ENCODE peak calls at places on chromosomes 13 and 19, in nine cellular contexts. One of them, this sample, is unnamed.

GRCh38 chr19:43779147-43779819 is 1.5 kb downstream of the KCNN4 start:
- DNase-seq in brain microvascular endothelial cell: no peak
- DNase-seq in DND-41: no peak
- DNase-seq in GM23338: no peak
- DNase-seq in heart right ventricle: no peak
- DNase-seq in vagina: no peak
- DNase-seq in lower leg skin: no peak
- DNase-seq in epithelial cell of esophagus: no peak
- DNase-seq in tibial artery: no peak
- DNase-seq in this sample: peak; percentile 42

GRCh38 chr13:30818323-30818960 is 83.1 kb downstream of the ALOX5AP start:
- DNase-seq in brain microvascular endothelial cell: peak; percentile 82
- DNase-seq in DND-41: no peak
- DNase-seq in GM23338: no peak
- DNase-seq in heart right ventricle: no peak
- DNase-seq in vagina: no peak
- DNase-seq in lower leg skin: peak; percentile 56
- DNase-seq in epithelial cell of esophagus: peak; percentile 91
- DNase-seq in tibial artery: peak; percentile 79
- DNase-seq in this sample: no peak

GRCh38 chr13:30895773-30896172 is 10.3 kb upstream of the MEDAG start:
- DNase-seq in brain microvascular endothelial cell: peak; percentile 87
- DNase-seq in DND-41: no peak
- DNase-seq in GM23338: peak; percentile 34
- DNase-seq in heart right ventricle: no peak
- DNase-seq in vagina: no peak
- DNase-seq in lower leg skin: peak; percentile 81
- DNase-seq in epithelial cell of esophagus: peak; percentile 82
- DNase-seq in tibial artery: peak; percentile 91
- DNase-seq in this sample: no peak

GRCh38 chr19:46602392-46603194 is 1.5 kb downstream of the CALM3 start:
- DNase-seq in brain microvascular endothelial cell: no peak
- DNase-seq in DND-41: peak; percentile 37
- DNase-seq in GM23338: peak; percentile 28
- DNase-seq in heart right ventricle: no peak
- DNase-seq in vagina: peak; percentile 86
- DNase-seq in lower leg skin: no peak
- DNase-seq in epithelial cell of esophagus: no peak
- DNase-seq in tibial artery: no peak
- DNase-seq in this sample: peak; percentile 41

GRCh38 chr13:114019367-114019766 is 45.5 kb upstream of the C13orf46 start:
- DNase-seq in brain microvascular endothelial cell: no peak
- DNase-seq in DND-41: peak; percentile 40
- DNase-seq in GM23338: peak; percentile 47
- DNase-seq in heart right ventricle: no peak
- DNase-seq in vagina: no peak
- DNase-seq in lower leg skin: no peak
- DNase-seq in epithelial cell of esophagus: no peak
- DNase-seq in tibial artery: no peak
- DNase-seq in this sample: peak; percentile 50

GRCh38 chr19:45071969-45072790 is 4.1 kb downstream of the ZNF296 start:
- DNase-seq in brain microvascular endothelial cell: no peak
- DNase-seq in DND-41: no peak
- DNase-seq in GM23338: no peak
- DNase-seq in heart right ventricle: no peak
- DNase-seq in vagina: no peak
- DNase-seq in lower leg skin: no peak
- DNase-seq in epithelial cell of esophagus: no peak
- DNase-seq in tibial artery: no peak
- DNase-seq in this sample: no peak

GRCh38 chr13:112619730-112620639 is 32.0 kb upstream of the TUBGCP3 start:
- DNase-seq in brain microvascular endothelial cell: no peak
- DNase-seq in DND-41: peak; percentile 10
- DNase-seq in GM23338: peak; percentile 85
- DNase-seq in heart right ventricle: no peak
- DNase-seq in vagina: no peak
- DNase-seq in lower leg skin: no peak
- DNase-seq in epithelial cell of esophagus: peak; percentile 58
- DNase-seq in tibial artery: no peak
- DNase-seq in this sample: peak; percentile 31

GRCh38 chr13:99656843-99657506 is 155.7 kb downstream of the TM9SF2 start:
- DNase-seq in brain microvascular endothelial cell: no peak
- DNase-seq in DND-41: peak; percentile 61
- DNase-seq in GM23338: no peak
- DNase-seq in heart right ventricle: no peak
- DNase-seq in vagina: no peak
- DNase-seq in lower leg skin: no peak
- DNase-seq in epithelial cell of esophagus: no peak
- DNase-seq in tibial artery: no peak
- DNase-seq in this sample: no peak

GRCh38 chr13:30301827-30302226 is 5.5 kb downstream of the KATNAL1 start:
- DNase-seq in brain microvascular endothelial cell: peak; percentile 32
- DNase-seq in DND-41: no peak
- DNase-seq in GM23338: no peak
- DNase-seq in heart right ventricle: no peak
- DNase-seq in vagina: no peak
- DNase-seq in lower leg skin: no peak
- DNase-seq in epithelial cell of esophagus: no peak
- DNase-seq in tibial artery: no peak
- DNase-seq in this sample: no peak

GRCh38 chr13:76630629-76631028 is 255.6 kb downstream of the KCTD12 start:
- DNase-seq in brain microvascular endothelial cell: no peak
- DNase-seq in DND-41: no peak
- DNase-seq in GM23338: no peak
- DNase-seq in heart right ventricle: no peak
- DNase-seq in vagina: no peak
- DNase-seq in lower leg skin: no peak
- DNase-seq in epithelial cell of esophagus: no peak
- DNase-seq in tibial artery: no peak
- DNase-seq in this sample: no peak

GRCh38 chr13:27797228-27797624 is 4.9 kb downstream of the GSX1 start:
- DNase-seq in brain microvascular endothelial cell: peak; percentile 5
- DNase-seq in DND-41: no peak
- DNase-seq in GM23338: peak; percentile 95
- DNase-seq in heart right ventricle: no peak
- DNase-seq in vagina: no peak
- DNase-seq in lower leg skin: no peak
- DNase-seq in epithelial cell of esophagus: peak; percentile 49
- DNase-seq in tibial artery: no peak
- DNase-seq in this sample: no peak

GRCh38 chr13:24613128-24613527 is 67.1 kb upstream of the ATP12A start:
- DNase-seq in brain microvascular endothelial cell: no peak
- DNase-seq in DND-41: no peak
- DNase-seq in GM23338: no peak
- DNase-seq in heart right ventricle: no peak
- DNase-seq in vagina: no peak
- DNase-seq in lower leg skin: no peak
- DNase-seq in epithelial cell of esophagus: no peak
- DNase-seq in tibial artery: no peak
- DNase-seq in this sample: no peak

GRCh38 chr13:34376483-34376882 is 558.5 kb downstream of the RFC3 start:
- DNase-seq in brain microvascular endothelial cell: no peak
- DNase-seq in DND-41: no peak
- DNase-seq in GM23338: peak; percentile 27
- DNase-seq in heart right ventricle: no peak
- DNase-seq in vagina: no peak
- DNase-seq in lower leg skin: no peak
- DNase-seq in epithelial cell of esophagus: no peak
- DNase-seq in tibial artery: no peak
- DNase-seq in this sample: no peak

DNA sequence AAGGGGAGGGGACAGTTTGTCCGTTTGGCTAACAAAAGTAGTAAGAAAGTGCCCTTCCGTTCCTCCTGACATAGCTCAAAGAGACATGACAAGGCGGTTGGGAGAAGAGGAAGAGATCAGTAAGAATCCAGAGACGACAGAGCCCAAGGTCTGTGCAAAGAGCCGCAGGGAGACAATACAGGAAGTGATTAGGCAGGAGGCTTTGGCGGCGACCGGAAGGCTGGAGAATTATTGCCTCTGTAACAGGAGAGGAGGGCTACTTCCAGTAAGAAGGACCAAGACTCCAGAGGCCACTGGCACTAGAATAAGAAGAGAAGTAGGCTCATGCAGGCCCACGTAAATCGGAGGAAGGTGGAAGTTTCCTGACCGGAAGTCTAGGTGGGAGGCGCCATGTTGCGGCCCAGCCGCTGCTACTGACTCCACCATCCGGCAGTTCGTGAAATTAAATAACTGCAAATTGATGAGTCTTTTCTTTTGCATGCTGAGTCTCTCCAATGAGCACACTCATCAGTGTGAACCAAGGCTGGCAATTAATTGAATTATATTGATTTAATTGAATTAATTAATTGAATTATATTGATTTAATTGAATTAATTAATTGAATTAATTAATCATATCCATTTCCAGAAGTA is 9.9 kb downstream of the RFX2 start:
- DNase-seq in brain microvascular endothelial cell: no peak
- DNase-seq in DND-41: no peak
- DNase-seq in GM23338: peak; percentile 5
- DNase-seq in heart right ventricle: no peak
- DNase-seq in vagina: no peak
- DNase-seq in lower leg skin: no peak
- DNase-seq in epithelial cell of esophagus: no peak
- DNase-seq in tibial artery: no peak
- DNase-seq in this sample: peak; percentile 93
- H3K4me3 ChIP-seq in brain microvascular endothelial cell: no peak overlapping the region
- H3K4me3 ChIP-seq in DND-41: no peak overlapping the region
- H3K4me3 ChIP-seq in GM23338: no peak overlapping the region
- H3K4me3 ChIP-seq in heart right ventricle: peak overlapping the region; percentile 17
- H3K4me3 ChIP-seq in vagina: no peak overlapping the region
- H3K4me3 ChIP-seq in lower leg skin: no peak overlapping the region
- H3K4me3 ChIP-seq in epithelial cell of esophagus: no peak overlapping the region
- H3K4me3 ChIP-seq in tibial artery: peak overlapping the region; percentile 5
- H3K4me3 ChIP-seq in this sample: peak overlapping the region; percentile 47

DNA sequence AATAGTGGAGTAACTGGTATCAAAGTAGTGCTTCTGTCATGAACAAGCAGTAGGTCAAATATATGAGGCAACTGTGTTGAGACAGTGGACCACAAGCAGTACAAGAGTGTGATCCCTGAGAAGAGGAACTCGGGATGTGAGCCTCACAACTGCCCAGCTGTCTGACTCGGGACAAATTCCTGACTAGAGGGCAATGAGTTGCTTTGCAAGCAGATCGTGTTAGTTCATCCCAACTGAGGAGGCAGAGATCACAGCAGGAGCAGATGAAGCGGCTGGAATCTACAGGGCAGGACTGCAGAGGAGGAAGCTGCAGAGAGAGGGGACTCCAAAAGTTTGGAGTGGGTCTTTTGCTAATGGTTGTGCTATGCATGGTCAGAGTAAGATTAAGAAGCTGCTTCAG is 741.1 kb downstream of the DIAPH3 start:
- DNase-seq in brain microvascular endothelial cell: peak; percentile 20
- DNase-seq in DND-41: no peak
- DNase-seq in GM23338: peak; percentile 24
- DNase-seq in heart right ventricle: no peak
- DNase-seq in vagina: no peak
- DNase-seq in lower leg skin: no peak
- DNase-seq in epithelial cell of esophagus: no peak
- DNase-seq in tibial artery: no peak
- DNase-seq in this sample: peak; percentile 4
- H3K4me3 ChIP-seq in brain microvascular endothelial cell: no peak overlapping the region
- H3K4me3 ChIP-seq in DND-41: no peak overlapping the region
- H3K4me3 ChIP-seq in GM23338: no peak overlapping the region
- H3K4me3 ChIP-seq in heart right ventricle: no peak overlapping the region
- H3K4me3 ChIP-seq in vagina: no peak overlapping the region
- H3K4me3 ChIP-seq in lower leg skin: no peak overlapping the region
- H3K4me3 ChIP-seq in epithelial cell of esophagus: no peak overlapping the region
- H3K4me3 ChIP-seq in tibial artery: no peak overlapping the region
- H3K4me3 ChIP-seq in this sample: no peak overlapping the region

GRCh38 chr13:39575641-39576238 is 27.3 kb downstream of the LHFPL6 start:
- DNase-seq in brain microvascular endothelial cell: no peak
- DNase-seq in DND-41: no peak
- DNase-seq in GM23338: no peak
- DNase-seq in heart right ventricle: no peak
- DNase-seq in vagina: no peak
- DNase-seq in lower leg skin: no peak
- DNase-seq in epithelial cell of esophagus: no peak
- DNase-seq in tibial artery: no peak
- DNase-seq in this sample: no peak
- H3K4me3 ChIP-seq in brain microvascular endothelial cell: no peak overlapping the region
- H3K4me3 ChIP-seq in DND-41: no peak overlapping the region
- H3K4me3 ChIP-seq in GM23338: no peak overlapping the region
- H3K4me3 ChIP-seq in heart right ventricle: peak overlapping the region; percentile 10
- H3K4me3 ChIP-seq in vagina: no peak overlapping the region
- H3K4me3 ChIP-seq in lower leg skin: no peak overlapping the region
- H3K4me3 ChIP-seq in epithelial cell of esophagus: no peak overlapping the region
- H3K4me3 ChIP-seq in tibial artery: no peak overlapping the region
- H3K4me3 ChIP-seq in this sample: no peak overlapping the region

DNA sequence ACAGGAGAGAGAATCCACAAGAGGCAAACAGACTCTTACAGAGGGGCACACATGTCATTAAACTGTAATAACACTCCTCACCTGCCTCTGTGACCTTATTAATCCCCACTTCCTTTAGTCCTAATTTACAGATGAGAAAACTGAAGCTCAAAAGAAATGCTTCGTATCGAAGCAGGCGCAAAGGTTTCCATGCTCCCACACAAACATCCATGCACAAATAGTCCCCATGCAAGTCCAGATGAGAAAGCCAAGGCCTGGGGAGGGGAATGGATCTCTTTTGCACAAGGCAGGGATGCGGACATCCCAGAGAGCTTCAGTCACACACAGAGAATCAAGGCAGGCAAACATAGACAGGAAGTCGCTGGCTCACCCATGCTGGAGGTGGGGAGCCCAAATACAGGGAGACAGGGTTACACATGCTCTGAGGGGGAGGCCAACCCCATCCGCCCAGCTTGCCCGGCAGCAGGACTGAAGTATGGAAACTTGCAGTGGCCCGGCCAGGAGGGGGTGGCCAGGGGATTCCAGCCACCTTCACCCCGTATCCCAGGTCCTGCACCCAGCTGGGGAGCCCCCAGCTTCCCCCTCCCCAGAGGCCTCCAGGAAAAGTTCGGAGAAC is 468 bp downstream of the S1PR5 start:
- DNase-seq in brain microvascular endothelial cell: peak; percentile 3
- DNase-seq in DND-41: no peak
- DNase-seq in GM23338: peak; percentile 44
- DNase-seq in heart right ventricle: no peak
- DNase-seq in vagina: no peak
- DNase-seq in lower leg skin: no peak
- DNase-seq in epithelial cell of esophagus: peak; percentile 50
- DNase-seq in tibial artery: no peak
- DNase-seq in this sample: no peak
- H3K4me3 ChIP-seq in brain microvascular endothelial cell: peak overlapping the region; percentile 49
- H3K4me3 ChIP-seq in DND-41: no peak overlapping the region
- H3K4me3 ChIP-seq in GM23338: peak overlapping the region; percentile 78
- H3K4me3 ChIP-seq in heart right ventricle: peak overlapping the region; percentile 54
- H3K4me3 ChIP-seq in vagina: peak overlapping the region; percentile 37
- H3K4me3 ChIP-seq in lower leg skin: peak overlapping the region; percentile 35
- H3K4me3 ChIP-seq in epithelial cell of esophagus: peak overlapping the region; percentile 74
- H3K4me3 ChIP-seq in tibial artery: peak overlapping the region; percentile 42
- H3K4me3 ChIP-seq in this sample: no peak overlapping the region

DNA sequence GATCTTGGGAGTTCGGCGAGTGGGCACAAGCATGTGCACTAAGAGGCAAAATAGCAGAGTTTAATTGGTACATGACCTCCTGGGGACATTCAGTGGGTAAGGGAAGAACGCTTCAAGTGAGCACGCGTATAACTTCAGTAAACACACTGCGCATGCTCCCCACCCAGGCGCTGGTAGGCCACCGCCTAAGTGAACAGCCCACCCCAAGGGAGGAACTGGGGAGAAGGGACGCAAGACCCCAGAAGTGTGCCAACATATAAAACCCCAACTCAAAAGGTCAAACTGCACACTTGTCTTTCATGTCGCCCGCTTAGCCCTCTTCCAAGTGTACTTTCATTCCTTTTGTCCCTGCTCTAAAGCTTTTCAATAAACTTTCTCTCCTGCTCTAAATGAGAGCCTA is 10.5 kb upstream of the NTN5 start:
- DNase-seq in brain microvascular endothelial cell: peak; percentile 18
- DNase-seq in DND-41: no peak
- DNase-seq in GM23338: no peak
- DNase-seq in heart right ventricle: peak; percentile 61
- DNase-seq in vagina: no peak
- DNase-seq in lower leg skin: no peak
- DNase-seq in epithelial cell of esophagus: peak; percentile 22
- DNase-seq in tibial artery: no peak
- DNase-seq in this sample: no peak
- H3K4me3 ChIP-seq in brain microvascular endothelial cell: peak overlapping the region; percentile 22
- H3K4me3 ChIP-seq in DND-41: no peak overlapping the region
- H3K4me3 ChIP-seq in GM23338: no peak overlapping the region
- H3K4me3 ChIP-seq in heart right ventricle: peak overlapping the region; percentile 25
- H3K4me3 ChIP-seq in vagina: no peak overlapping the region
- H3K4me3 ChIP-seq in lower leg skin: no peak overlapping the region
- H3K4me3 ChIP-seq in epithelial cell of esophagus: no peak overlapping the region
- H3K4me3 ChIP-seq in tibial artery: no peak overlapping the region
- H3K4me3 ChIP-seq in this sample: no peak overlapping the region